ENCODE peak calls at places on chromosomes 1 and 21, in eight cellular contexts. One of them, this sample, is unnamed.

GRCh38 chr1:209156991-209157390 is 426.5 kb upstream of the CAMK1G start:
- DNase-seq in HCT116: no peak
- DNase-seq in DND-41: no peak
- DNase-seq in H1: no peak
- DNase-seq in PC-9: no peak
- DNase-seq in astrocyte: no peak
- DNase-seq in mammary epithelial cell: no peak
- DNase-seq in neural progenitor cell: no peak
- DNase-seq in this sample: no peak

GRCh38 chr21:38355992-38356781 is 99.4 kb downstream of the KCNJ15 start:
- DNase-seq in HCT116: peak
- DNase-seq in mammary epithelial cell: peak
- DNase-seq in neural progenitor cell: peak
- DNase-seq in astrocyte: peak
- DNase-seq in DND-41: peak
- DNase-seq in PC-9: no peak
- DNase-seq in H1: peak
- DNase-seq in this sample: peak

GRCh38 chr1:248756151-248756550 is 592 bp upstream of the LYPD8 start:
- DNase-seq in neural progenitor cell: no peak
- DNase-seq in mammary epithelial cell: no peak
- DNase-seq in HCT116: no peak
- DNase-seq in astrocyte: no peak
- DNase-seq in H1: no peak
- DNase-seq in PC-9: no peak
- DNase-seq in DND-41: no peak
- DNase-seq in this sample: no peak

GRCh38 chr1:78126506-78126905 is 80.7 kb downstream of the GIPC2 start:
- DNase-seq in PC-9: no peak
- DNase-seq in H1: no peak
- DNase-seq in neural progenitor cell: no peak
- DNase-seq in DND-41: no peak
- DNase-seq in mammary epithelial cell: no peak
- DNase-seq in HCT116: no peak
- DNase-seq in astrocyte: peak
- DNase-seq in this sample: no peak

GRCh38 chr1:117612517-117613248 is 6.8 kb downstream of the TENT5C start:
- DNase-seq in neural progenitor cell: no peak
- DNase-seq in DND-41: no peak
- DNase-seq in mammary epithelial cell: peak
- DNase-seq in PC-9: peak
- DNase-seq in HCT116: peak
- DNase-seq in astrocyte: peak
- DNase-seq in H1: no peak
- DNase-seq in this sample: peak

GRCh38 chr1:31152181-31152768 is 86.8 kb upstream of the PUM1 start:
- DNase-seq in HCT116: no peak
- DNase-seq in PC-9: peak
- DNase-seq in neural progenitor cell: no peak
- DNase-seq in DND-41: peak
- DNase-seq in mammary epithelial cell: peak
- DNase-seq in astrocyte: peak
- DNase-seq in H1: no peak
- DNase-seq in this sample: peak

GRCh38 chr1:220123889-220124288 is 30.0 kb downstream of the IARS2 start:
- DNase-seq in HCT116: peak
- DNase-seq in PC-9: no peak
- DNase-seq in H1: no peak
- DNase-seq in mammary epithelial cell: no peak
- DNase-seq in astrocyte: no peak
- DNase-seq in neural progenitor cell: peak
- DNase-seq in DND-41: peak
- DNase-seq in this sample: peak

GRCh38 chr1:223631367-223631977 is 34.0 kb downstream of the CAPN8 start:
- DNase-seq in HCT116: no peak
- DNase-seq in astrocyte: peak
- DNase-seq in mammary epithelial cell: no peak
- DNase-seq in PC-9: no peak
- DNase-seq in neural progenitor cell: no peak
- DNase-seq in DND-41: no peak
- DNase-seq in H1: no peak
- DNase-seq in this sample: peak

GRCh38 chr1:243587285-243587684 is 262.8 kb downstream of the AKT3 start:
- DNase-seq in neural progenitor cell: no peak
- DNase-seq in PC-9: no peak
- DNase-seq in HCT116: no peak
- DNase-seq in H1: no peak
- DNase-seq in DND-41: no peak
- DNase-seq in astrocyte: no peak
- DNase-seq in mammary epithelial cell: no peak
- DNase-seq in this sample: no peak

GRCh38 chr1:83998205-83998598 is 730 bp downstream of the TTLL7 start:
- DNase-seq in neural progenitor cell: no peak
- DNase-seq in astrocyte: peak
- DNase-seq in mammary epithelial cell: peak
- DNase-seq in HCT116: no peak
- DNase-seq in PC-9: no peak
- DNase-seq in H1: no peak
- DNase-seq in DND-41: no peak
- DNase-seq in this sample: no peak

GRCh38 chr1:1212780-1213152 is 1.2 kb downstream of the TNFRSF4 start:
- DNase-seq in mammary epithelial cell: no peak
- DNase-seq in PC-9: no peak
- DNase-seq in astrocyte: no peak
- DNase-seq in neural progenitor cell: no peak
- DNase-seq in H1: no peak
- DNase-seq in DND-41: peak
- DNase-seq in HCT116: no peak
- DNase-seq in this sample: no peak

GRCh38 chr1:147603986-147604385 is 62.7 kb downstream of the BCL9 start:
- DNase-seq in neural progenitor cell: no peak
- DNase-seq in PC-9: no peak
- DNase-seq in HCT116: no peak
- DNase-seq in mammary epithelial cell: no peak
- DNase-seq in astrocyte: no peak
- DNase-seq in DND-41: no peak
- DNase-seq in H1: no peak
- DNase-seq in this sample: no peak

GRCh38 chr1:47161298-47162040 is 24.2 kb downstream of the CYP4A22 start:
- DNase-seq in neural progenitor cell: no peak
- DNase-seq in mammary epithelial cell: no peak
- DNase-seq in H1: no peak
- DNase-seq in PC-9: no peak
- DNase-seq in DND-41: no peak
- DNase-seq in HCT116: no peak
- DNase-seq in astrocyte: no peak
- DNase-seq in this sample: no peak

GRCh38 chr1:176717052-176717754 is 254.2 kb downstream of the PAPPA2 start:
- DNase-seq in astrocyte: no peak
- DNase-seq in H1: no peak
- DNase-seq in HCT116: no peak
- DNase-seq in neural progenitor cell: no peak
- DNase-seq in PC-9: no peak
- DNase-seq in DND-41: no peak
- DNase-seq in mammary epithelial cell: no peak
- DNase-seq in this sample: no peak

GRCh38 chr1:158101944-158102343 is 78.8 kb upstream of the CD1D start:
- DNase-seq in H1: no peak
- DNase-seq in neural progenitor cell: no peak
- DNase-seq in astrocyte: peak
- DNase-seq in HCT116: peak
- DNase-seq in mammary epithelial cell: peak
- DNase-seq in PC-9: no peak
- DNase-seq in DND-41: no peak
- DNase-seq in this sample: peak

GRCh38 chr1:158101455-158101854 is 79.2 kb upstream of the CD1D start:
- DNase-seq in H1: no peak
- DNase-seq in neural progenitor cell: no peak
- DNase-seq in PC-9: no peak
- DNase-seq in mammary epithelial cell: no peak
- DNase-seq in HCT116: no peak
- DNase-seq in DND-41: no peak
- DNase-seq in astrocyte: no peak
- DNase-seq in this sample: no peak

GRCh38 chr1:158104891-158105290 is 75.8 kb upstream of the CD1D start:
- DNase-seq in H1: no peak
- DNase-seq in PC-9: no peak
- DNase-seq in neural progenitor cell: no peak
- DNase-seq in mammary epithelial cell: no peak
- DNase-seq in HCT116: no peak
- DNase-seq in DND-41: no peak
- DNase-seq in astrocyte: no peak
- DNase-seq in this sample: no peak

GRCh38 chr1:158103860-158104522 is 76.7 kb upstream of the CD1D start:
- DNase-seq in DND-41: no peak
- DNase-seq in PC-9: no peak
- DNase-seq in HCT116: no peak
- DNase-seq in mammary epithelial cell: no peak
- DNase-seq in neural progenitor cell: peak
- DNase-seq in H1: no peak
- DNase-seq in astrocyte: no peak
- DNase-seq in this sample: no peak

DNA sequence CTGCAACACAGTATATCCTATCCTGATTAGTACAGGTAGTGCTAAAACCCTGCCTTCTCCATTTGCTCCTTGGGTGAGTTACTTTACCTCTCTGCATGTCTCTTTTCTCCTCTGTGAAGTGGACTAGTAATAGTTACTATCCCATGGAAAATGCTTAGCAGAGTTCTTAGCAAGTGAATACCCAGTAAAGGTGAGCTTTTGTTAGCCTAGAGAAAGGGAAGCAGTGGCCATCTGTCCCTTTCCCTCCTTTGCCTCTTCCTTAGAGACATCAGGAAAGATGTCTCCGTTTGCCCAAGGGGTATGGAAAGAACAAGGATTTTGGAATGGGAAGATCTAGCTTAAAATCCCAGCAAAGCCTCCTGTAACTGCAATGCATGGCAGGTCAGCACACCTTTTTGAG is 77.4 kb upstream of the CD1D start:
- DNase-seq in PC-9: no peak
- DNase-seq in neural progenitor cell: no peak
- DNase-seq in DND-41: no peak
- DNase-seq in astrocyte: no peak
- DNase-seq in H1: no peak
- DNase-seq in mammary epithelial cell: no peak
- DNase-seq in HCT116: no peak
- DNase-seq in this sample: no peak
- TF ChIP-seq CTCF in PC-9: no peak
- TF ChIP-seq CTCF in neural progenitor cell: no peak
- TF ChIP-seq CTCF in DND-41: no peak
- TF ChIP-seq CTCF in astrocyte: no peak
- TF ChIP-seq CTCF in H1: no peak
- TF ChIP-seq CTCF in mammary epithelial cell: no peak
- TF ChIP-seq CTCF in HCT116: no peak
- TF ChIP-seq CTCF in this sample: no peak

DNA sequence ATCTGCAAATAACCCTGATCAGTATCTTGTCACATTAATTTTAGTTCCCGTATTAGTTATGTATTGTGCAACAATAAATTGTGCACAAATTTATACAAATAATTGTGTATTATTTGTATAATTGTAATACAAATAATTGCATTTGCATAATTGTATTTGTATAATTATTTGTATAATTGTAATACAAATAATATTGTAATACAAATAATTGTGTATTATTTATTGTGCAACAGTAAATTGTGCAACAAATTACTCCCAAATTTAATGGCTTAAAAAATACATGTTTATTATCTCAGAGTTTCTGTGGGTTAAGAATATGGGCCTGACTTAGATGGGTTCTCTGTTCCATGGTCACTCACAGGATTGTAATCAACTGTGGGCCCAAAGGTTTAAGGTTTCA is 86.2 kb upstream of the SAMSN1 start:
- DNase-seq in astrocyte: no peak
- DNase-seq in DND-41: no peak
- DNase-seq in H1: no peak
- DNase-seq in mammary epithelial cell: no peak
- DNase-seq in PC-9: no peak
- DNase-seq in neural progenitor cell: no peak
- DNase-seq in HCT116: no peak
- DNase-seq in this sample: no peak
- H2AFZ ChIP-seq in astrocyte: no peak
- H2AFZ ChIP-seq in DND-41: no peak
- H2AFZ ChIP-seq in H1: peak
- H2AFZ ChIP-seq in mammary epithelial cell: no peak
- H2AFZ ChIP-seq in PC-9: no peak
- H2AFZ ChIP-seq in neural progenitor cell: no peak
- H2AFZ ChIP-seq in HCT116: no peak
- H2AFZ ChIP-seq in this sample: no peak

DNA sequence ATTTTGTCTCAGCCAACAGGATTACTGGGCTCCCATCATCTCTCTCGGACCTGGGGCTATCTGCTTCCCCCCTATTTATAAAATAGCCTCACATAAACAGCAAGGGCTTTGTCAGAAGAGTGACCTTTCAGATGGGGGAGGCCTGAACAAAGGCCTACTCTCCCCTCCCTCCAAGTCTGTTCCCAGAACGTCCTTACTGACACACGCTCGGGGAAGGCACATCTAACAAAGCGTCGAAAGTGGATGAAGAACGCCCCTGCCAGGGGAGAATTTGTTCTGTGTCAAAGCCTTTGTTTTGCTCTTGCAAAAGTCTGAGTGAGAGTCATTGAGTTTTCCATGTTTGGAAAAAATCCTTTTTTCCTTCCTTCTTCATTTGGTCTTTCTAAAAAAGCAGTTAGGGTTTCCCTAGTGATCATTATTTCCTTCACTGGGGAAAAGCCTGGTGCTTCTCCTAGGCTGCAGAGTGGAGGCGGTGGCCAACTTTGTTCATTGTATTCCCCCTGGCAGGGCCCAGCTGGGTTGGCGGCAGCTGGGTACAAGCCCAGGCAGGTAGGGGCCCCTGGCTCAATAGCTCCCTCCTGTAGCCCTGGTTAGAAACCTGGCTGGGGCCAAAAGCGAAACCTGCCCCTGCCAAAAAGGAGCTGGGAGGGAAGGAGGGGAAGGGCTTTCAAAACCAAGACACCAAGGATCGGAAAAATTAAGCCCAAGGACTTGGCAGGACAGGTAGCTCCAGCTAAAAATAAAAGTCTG is 81.1 kb downstream of the ITPKB start:
- DNase-seq in H1: no peak
- DNase-seq in PC-9: no peak
- DNase-seq in HCT116: no peak
- DNase-seq in DND-41: no peak
- DNase-seq in mammary epithelial cell: peak
- DNase-seq in astrocyte: no peak
- DNase-seq in neural progenitor cell: no peak
- DNase-seq in this sample: no peak
- TF ChIP-seq CTCF in H1: no peak
- TF ChIP-seq CTCF in PC-9: no peak
- TF ChIP-seq CTCF in HCT116: no peak
- TF ChIP-seq CTCF in DND-41: no peak
- TF ChIP-seq CTCF in mammary epithelial cell: no peak
- TF ChIP-seq CTCF in astrocyte: no peak
- TF ChIP-seq CTCF in neural progenitor cell: no peak
- TF ChIP-seq CTCF in this sample: no peak

DNA sequence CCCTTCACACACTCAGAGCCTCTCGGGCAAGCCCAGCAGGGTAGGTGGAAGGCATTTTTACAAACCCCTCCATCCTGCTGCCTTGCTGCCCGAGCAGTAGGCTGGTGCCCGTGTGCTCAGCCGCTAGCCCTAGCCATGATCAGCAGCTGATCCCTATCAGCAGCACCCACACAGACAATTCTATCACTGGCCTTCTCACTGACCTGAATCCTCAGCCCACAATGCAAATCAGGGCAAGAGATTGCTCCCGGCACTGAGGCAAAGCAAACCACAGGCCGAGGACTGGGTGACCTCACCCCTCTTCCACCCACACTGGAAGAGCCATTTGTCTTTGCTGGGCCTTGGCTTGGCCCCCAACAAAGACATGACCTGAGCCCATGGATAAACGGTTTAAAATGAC is 895 bp upstream of the PDZK1 start:
- DNase-seq in H1: no peak
- DNase-seq in PC-9: no peak
- DNase-seq in astrocyte: peak
- DNase-seq in DND-41: no peak
- DNase-seq in neural progenitor cell: peak
- DNase-seq in HCT116: no peak
- DNase-seq in mammary epithelial cell: peak
- DNase-seq in this sample: no peak
- H2AFZ ChIP-seq in H1: peak
- H2AFZ ChIP-seq in PC-9: no peak
- H2AFZ ChIP-seq in astrocyte: no peak
- H2AFZ ChIP-seq in DND-41: no peak
- H2AFZ ChIP-seq in neural progenitor cell: peak
- H2AFZ ChIP-seq in HCT116: no peak
- H2AFZ ChIP-seq in mammary epithelial cell: peak
- H2AFZ ChIP-seq in this sample: no peak

This sample was measured in PC-3.